ENCODE peak calls at places on chromosome 1, in five cellular contexts. One of them, this sample, is unnamed.

GRCh38 chr1:9606458-9606857 is 17.7 kb downstream of the TMEM201 start:
- DNase-seq in Karpas-422: no peak
- DNase-seq in endodermal cell: no peak
- DNase-seq in small intestine: no peak
- DNase-seq in testis: peak; percentile 44
- DNase-seq in this sample: no peak

GRCh38 chr1:21779613-21780521 is 3.1 kb downstream of the USP48 start:
- DNase-seq in small intestine: no peak
- DNase-seq in endodermal cell: no peak
- DNase-seq in testis: no peak
- DNase-seq in Karpas-422: no peak
- DNase-seq in this sample: no peak

GRCh38 chr1:162983671-162984425 is 85.3 kb upstream of the RGS4 start:
- DNase-seq in Karpas-422: no peak
- DNase-seq in small intestine: no peak
- DNase-seq in endodermal cell: no peak
- DNase-seq in testis: no peak
- DNase-seq in this sample: no peak

GRCh38 chr1:10400013-10400412 is 1.1 kb downstream of the PGD start:
- DNase-seq in endodermal cell: peak; percentile 56
- DNase-seq in small intestine: peak; percentile 13
- DNase-seq in testis: no peak
- DNase-seq in Karpas-422: peak; percentile 32
- DNase-seq in this sample: no peak

GRCh38 chr1:61692155-61692783 is 32.7 kb downstream of the TM2D1 start:
- DNase-seq in Karpas-422: no peak
- DNase-seq in testis: no peak
- DNase-seq in small intestine: no peak
- DNase-seq in endodermal cell: no peak
- DNase-seq in this sample: no peak

GRCh38 chr1:243793298-243793697 is 56.7 kb downstream of the AKT3 start:
- DNase-seq in small intestine: no peak
- DNase-seq in testis: no peak
- DNase-seq in Karpas-422: no peak
- DNase-seq in endodermal cell: no peak
- DNase-seq in this sample: no peak

GRCh38 chr1:177219458-177220390 is 49.0 kb downstream of the BRINP2 start:
- DNase-seq in endodermal cell: no peak
- DNase-seq in Karpas-422: no peak
- DNase-seq in testis: no peak
- DNase-seq in small intestine: peak; percentile 89
- DNase-seq in this sample: no peak

GRCh38 chr1:42420911-42421585 is 34.8 kb downstream of the ZMYND12 start:
- DNase-seq in endodermal cell: no peak
- DNase-seq in testis: peak; percentile 59
- DNase-seq in Karpas-422: no peak
- DNase-seq in small intestine: peak; percentile 36
- DNase-seq in this sample: no peak

GRCh38 chr1:237448042-237448441 is 406.1 kb downstream of the RYR2 start:
- DNase-seq in Karpas-422: no peak
- DNase-seq in small intestine: no peak
- DNase-seq in testis: no peak
- DNase-seq in endodermal cell: no peak
- DNase-seq in this sample: no peak

GRCh38 chr1:236315518-236315917 is 33.8 kb upstream of the ERO1B start:
- DNase-seq in Karpas-422: no peak
- DNase-seq in testis: no peak
- DNase-seq in small intestine: no peak
- DNase-seq in endodermal cell: no peak
- DNase-seq in this sample: no peak

GRCh38 chr1:2614145-2614544 is 18.7 kb downstream of the MMEL1 start:
- DNase-seq in endodermal cell: no peak
- DNase-seq in testis: no peak
- DNase-seq in small intestine: no peak
- DNase-seq in Karpas-422: no peak
- DNase-seq in this sample: no peak
- H3K27me3 ChIP-seq in endodermal cell: no peaks in the 10 kb centered on the region
- H3K27me3 ChIP-seq in testis: no peaks in the 10 kb centered on the region
- H3K27me3 ChIP-seq in small intestine: no peaks in the 10 kb centered on the region
- H3K27me3 ChIP-seq in Karpas-422: no peaks in the 10 kb centered on the region
- H3K27me3 ChIP-seq in this sample: peaks cover 37% of the 10 kb centered on the region

DNA sequence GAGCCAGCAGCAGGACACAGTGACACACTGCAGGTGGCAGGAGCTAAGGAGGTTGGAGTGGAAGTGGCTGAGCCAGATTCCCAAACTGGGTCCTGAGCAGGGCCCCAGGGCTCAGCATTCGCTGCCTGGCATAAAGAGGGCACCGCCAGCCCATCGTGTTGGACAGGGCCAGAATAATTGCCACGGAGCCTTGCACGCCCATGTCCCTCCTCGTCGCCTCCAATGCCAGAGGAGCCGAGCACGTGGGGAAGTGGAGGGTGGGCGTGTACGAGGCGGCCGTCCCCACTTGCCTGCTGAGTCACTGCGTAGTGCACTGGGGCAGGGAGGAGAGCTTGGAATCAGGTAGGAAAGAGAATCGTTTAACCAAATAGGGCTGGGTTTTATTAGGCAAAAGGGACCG is 26.1 kb upstream of the LRRC47 start:
- DNase-seq in small intestine: no peak
- DNase-seq in endodermal cell: no peak
- DNase-seq in Karpas-422: no peak
- DNase-seq in testis: no peak
- DNase-seq in this sample: no peak
- H3K36me3 ChIP-seq in small intestine: peaks cover 4% of the 10 kb centered on the region
- H3K36me3 ChIP-seq in endodermal cell: peaks cover 42% of the 10 kb centered on the region
- H3K36me3 ChIP-seq in Karpas-422: peaks cover 6% of the 10 kb centered on the region
- H3K36me3 ChIP-seq in testis: no peaks in the 10 kb centered on the region
- H3K36me3 ChIP-seq in this sample: peaks cover 88% of the 10 kb centered on the region

DNA sequence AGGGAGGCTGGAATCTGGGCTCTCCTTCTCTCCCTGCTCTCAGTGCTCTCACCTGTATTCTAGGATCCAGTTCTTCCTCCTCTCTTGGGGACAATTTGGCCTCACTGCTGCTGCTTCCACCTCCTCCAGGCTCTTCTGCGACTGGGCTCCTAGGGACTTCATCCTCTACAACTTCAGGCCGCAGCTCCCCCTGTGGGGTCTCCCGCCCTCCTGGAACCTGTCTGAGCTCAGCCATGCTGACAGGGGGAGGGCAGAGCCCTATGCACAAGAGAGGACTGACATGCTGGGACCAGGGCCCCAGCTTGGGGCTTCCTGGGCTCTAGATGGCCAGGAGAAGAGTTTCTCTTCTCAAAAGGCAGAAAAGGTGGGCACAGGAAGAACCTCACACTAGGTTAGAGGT is 1.0 kb downstream of the SH3BP5L start:
- DNase-seq in testis: no peak
- DNase-seq in endodermal cell: no peak
- DNase-seq in small intestine: no peak
- DNase-seq in Karpas-422: no peak
- DNase-seq in this sample: peak; percentile 54
- H3K4me1 ChIP-seq in testis: peaks cover 23% of the 10 kb centered on the region
- H3K4me1 ChIP-seq in endodermal cell: peaks cover 5% of the 10 kb centered on the region
- H3K4me1 ChIP-seq in small intestine: peaks cover 14% of the 10 kb centered on the region
- H3K4me1 ChIP-seq in Karpas-422: peaks cover 60% of the 10 kb centered on the region
- H3K4me1 ChIP-seq in this sample: peaks cover 51% of the 10 kb centered on the region

GRCh38 chr1:224620105-224620504 is 4.0 kb downstream of the CNIH3 start:
- DNase-seq in endodermal cell: no peak
- DNase-seq in Karpas-422: no peak
- DNase-seq in small intestine: no peak
- DNase-seq in testis: no peak
- DNase-seq in this sample: no peak
- H3K27me3 ChIP-seq in endodermal cell: peaks cover 49% of the 10 kb centered on the region
- H3K27me3 ChIP-seq in Karpas-422: no peaks in the 10 kb centered on the region
- H3K27me3 ChIP-seq in small intestine: peaks cover 22% of the 10 kb centered on the region
- H3K27me3 ChIP-seq in testis: no peaks in the 10 kb centered on the region
- H3K27me3 ChIP-seq in this sample: peaks cover 48% of the 10 kb centered on the region

This sample was measured in suprapubic skin.